ENCODE peak calls at places on chromosome 11, in nine cellular contexts. Z is GM12891; F is ACHN; K is NCI-H748 treated with DMSO at 0.1 percent for 48 hours; J is activated CD8-positive, alpha-beta memory T cell treated with anti-CD3 and anti-CD28 coated beads for 24 hours; M is iPS DF 19.7; H is CD8-positive, alpha-beta T cell; N is stimulated activated CD4-positive, alpha-beta T cell treated with anti-CD3 and anti-CD28 coated beads, Interleukin-15, amount 100 ng/mL, for 24 hours; L is stimulated activated CD8-positive, alpha-beta memory T cell treated with anti-CD3 and anti-CD28 coated beads, Interleukin-4, amount 100 ng/mL, for 1 hour. A is an unnamed sample.

GRCh38 chr11:123640677-123641494 is 13.5 kb downstream of the SCN3B start:
- DNase-seq in Z (peak), F (peak), K (no peak), J (peak), M (no peak), H (peak), N (peak), L (peak), A (peak)

GRCh38 chr11:73162196-73162740 is 20.1 kb upstream of the FCHSD2 start:
- DNase-seq in Z (no peak), F (no peak), K (no peak), J (no peak), M (no peak), H (no peak), N (no peak), L (no peak), A (no peak)

GRCh38 chr11:62353841-62354240 is 16.6 kb downstream of the ASRGL1 start:
- DNase-seq in Z (no peak), F (no peak), K (peak), J (no peak), M (no peak), H (no peak), N (no peak), L (no peak), A (no peak)

GRCh38 chr11:117045196-117045595 is 53.0 kb downstream of the SIK3 start:
- DNase-seq in Z (no peak), F (peak), K (no peak), J (no peak), M (no peak), H (no peak), N (no peak), L (no peak), A (no peak)

GRCh38 chr11:33778682-33779081 is 4.4 kb upstream of the FBXO3 start:
- DNase-seq in Z (no peak), F (no peak), K (no peak), J (no peak), M (no peak), H (no peak), N (no peak), L (no peak), A (no peak)

GRCh38 chr11:104343578-104343977 is 179.6 kb upstream of the PDGFD start:
- DNase-seq in Z (no peak), F (peak), K (peak), J (no peak), M (no peak), H (no peak), N (no peak), L (no peak), A (no peak)

GRCh38 chr11:9858218-9858617 is 194.3 kb downstream of the SWAP70 start:
- DNase-seq in Z (no peak), F (no peak), K (no peak), J (no peak), M (no peak), H (no peak), N (no peak), L (no peak), A (no peak)

GRCh38 chr11:76670475-76671235 is at the start of gene LRRC32:
- DNase-seq in Z (no peak), F (no peak), K (no peak), J (peak), M (no peak), H (peak), N (peak), L (no peak), A (peak)

GRCh38 chr11:12840871-12841516 is 166.8 kb downstream of the TEAD1 start:
- DNase-seq in Z (no peak), F (no peak), K (no peak), J (no peak), M (no peak), H (no peak), N (no peak), L (no peak), A (no peak)

GRCh38 chr11:88169481-88169880 is 5.8 kb downstream of the RAB38 start:
- DNase-seq in Z (no peak), F (no peak), K (no peak), J (no peak), M (no peak), H (no peak), N (no peak), L (no peak), A (no peak)

GRCh38 chr11:121829159-121829643 is 286.8 kb downstream of the BLID start:
- DNase-seq in Z (no peak), F (no peak), K (no peak), J (no peak), M (no peak), H (no peak), N (no peak), L (no peak), A (no peak)

GRCh38 chr11:64334764-64335741 is 5.0 kb upstream of the CCDC88B start:
- DNase-seq in Z (peak), F (peak), K (no peak), J (no peak), M (no peak), H (no peak), N (peak), L (no peak), A (no peak)

GRCh38 chr11:73201888-73202810 is 15.9 kb upstream of the P2RY2 start:
- DNase-seq in Z (no peak), F (no peak), K (no peak), J (no peak), M (no peak), H (no peak), N (no peak), L (no peak), A (no peak)

GRCh38 chr11:94665116-94665659 is 98.0 kb downstream of the PIWIL4 start:
- DNase-seq in Z (no peak), F (no peak), K (no peak), J (no peak), M (no peak), H (no peak), N (no peak), L (no peak), A (no peak)